ENCODE peak calls at places on chromosomes 3 and 15, in five cellular contexts. R is Caco-2, N is colonic mucosa, C is neural crest cell, O is astrocyte of the cerebellum. K is an unnamed sample.

GRCh38 chr15:59349715-59350420 is 22.8 kb downstream of the MYO1E start:
- DNase-seq in C (no peak), N (no peak), O (peak), R (no peak), K (no peak)

GRCh38 chr3:61530355-61530754 is 31.0 kb upstream of the PTPRG start:
- DNase-seq in N (no peak), R (peak), C (no peak), O (peak), K (no peak)

GRCh38 chr3:185397676-185398075 is 34.7 kb downstream of the MAP3K13 start:
- DNase-seq in O (no peak), C (no peak), R (no peak), N (no peak), K (no peak)

GRCh38 chr15:67175643-67176071 is 78.8 kb downstream of the AAGAB start:
- DNase-seq in O (no peak), C (no peak), R (no peak), N (no peak), K (no peak)

GRCh38 chr3:119973276-119973675 is 121.0 kb downstream of the GSK3B start:
- DNase-seq in N (no peak), O (no peak), C (no peak), R (no peak), K (no peak)

GRCh38 chr3:120094776-120095225 is 554 bp upstream of the GSK3B start:
- DNase-seq in C (peak), R (peak), N (peak), O (peak), K (peak)

GRCh38 chr15:29090617-29091466 is 178.8 kb downstream of the NSMCE3 start:
- DNase-seq in O (no peak), R (no peak), C (peak), N (no peak), K (peak)

GRCh38 chr15:95687686-95688085 is 642.8 kb upstream of the NR2F2 start:
- DNase-seq in N (no peak), C (no peak), O (no peak), R (no peak), K (no peak)

GRCh38 chr3:14488286-14489036 is 51.7 kb downstream of the GRIP2 start:
- DNase-seq in O (no peak), N (no peak), C (no peak), R (no peak), K (no peak)

GRCh38 chr3:50068134-50068533 is 20.6 kb upstream of the RBM5 start:
- DNase-seq in R (no peak), C (no peak), N (no peak), O (no peak), K (no peak)

GRCh38 chr15:101615414-101615985 is 36.7 kb downstream of the TM2D3 start:
- DNase-seq in N (no peak), R (no peak), C (no peak), O (no peak), K (no peak)

GRCh38 chr15:86645861-86646393 is 566.3 kb downstream of the AGBL1 start:
- DNase-seq in O (no peak), C (no peak), R (no peak), N (no peak), K (no peak)

GRCh38 chr3:66139415-66139814 is 81.4 kb upstream of the SLC25A26 start:
- DNase-seq in C (no peak), R (no peak), O (no peak), N (no peak), K (no peak)

GRCh38 chr3:122691195-122691594 is 10.6 kb downstream of the PARP14 start:
- DNase-seq in O (peak), C (no peak), R (no peak), N (no peak), K (no peak)

GRCh38 chr3:176933704-176934103 is 263.6 kb downstream of the TBL1XR1 start:
- DNase-seq in C (no peak), R (no peak), N (no peak), O (no peak), K (no peak)

GRCh38 chr15:52095597-52096262 is 16.8 kb downstream of the BCL2L10 start:
- DNase-seq in C (no peak), O (peak), N (no peak), R (no peak), K (no peak)

GRCh38 chr3:111794701-111795100 is 64.4 kb upstream of the PHLDB2 start:
- DNase-seq in R (no peak), C (no peak), N (no peak), O (no peak), K (no peak)

GRCh38 chr3:143594217-143594616 is 254.1 kb downstream of the SLC9A9 start:
- DNase-seq in O (no peak), N (peak), C (no peak), R (peak), K (no peak)

GRCh38 chr3:11162401-11163345 is 8.4 kb downstream of the HRH1 start:
- DNase-seq in N (no peak), R (no peak), O (no peak), C (no peak), K (no peak)

GRCh38 chr3:8490079-8490552 is 11.5 kb upstream of the LMCD1 start:
- DNase-seq in R (peak), N (no peak), O (peak), C (no peak), K (no peak)

GRCh38 chr15:58369261-58369699 is 62.5 kb upstream of the LIPC start:
- DNase-seq in R (no peak), C (no peak), O (peak), N (no peak), K (no peak)

GRCh38 chr3:139780603-139781002 is 102.8 kb upstream of the NMNAT3 start:
- DNase-seq in O (no peak), R (no peak), N (no peak), C (no peak), K (no peak)

DNA sequence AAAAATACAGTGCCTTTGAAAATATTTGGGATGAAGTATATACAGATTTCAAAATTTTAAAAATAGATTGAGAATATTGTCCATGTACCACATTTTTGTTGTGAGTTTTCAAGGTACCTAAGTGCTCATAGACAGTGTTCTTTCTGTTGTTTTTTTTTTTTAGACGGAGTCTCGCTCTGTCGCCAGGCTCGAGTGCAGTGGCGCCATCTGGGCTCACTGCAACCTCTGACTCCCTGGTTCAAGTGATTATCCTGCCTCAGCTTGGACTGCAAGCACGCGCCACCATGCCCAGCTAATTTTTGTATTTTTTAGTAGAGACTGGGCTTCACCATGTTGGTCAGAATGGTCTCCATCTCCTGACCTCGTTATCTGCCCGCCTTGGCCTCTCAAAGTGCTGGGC is 223.9 kb downstream of the MCTP2 start:
- DNase-seq in N (no peak), O (no peak), R (no peak), C (no peak), K (no peak)
- TF ChIP-seq CTCF in N (no peak), O (no peak), R (no peak), C (no peak), K (no peak)

GRCh38 chr3:53948174-53948573 is 56.5 kb upstream of the SELENOK start:
- DNase-seq in R (no peak), O (no peak), C (no peak), N (no peak), K (no peak)
- TF ChIP-seq CTCF in R (no peak), O (no peak), C (no peak), N (no peak), K (no peak)

DNA sequence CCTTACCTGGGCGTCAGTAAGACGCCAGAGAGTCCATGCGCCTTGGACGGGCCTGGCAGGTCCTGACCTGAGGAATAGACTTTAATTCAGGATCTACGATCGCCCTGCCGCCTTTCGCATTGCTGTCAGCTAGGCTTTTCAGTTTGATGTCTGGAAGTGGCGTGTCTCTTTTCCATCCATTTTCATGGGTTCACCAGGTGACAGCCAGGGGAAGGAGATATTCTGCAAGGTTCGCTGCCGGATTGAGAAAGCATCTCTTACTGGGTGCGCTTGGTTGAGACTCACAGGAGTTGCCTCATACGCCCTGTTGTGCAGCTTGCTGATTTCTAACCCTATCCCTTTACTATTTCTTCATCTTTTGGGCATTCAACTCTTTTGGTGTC is 7.4 kb downstream of the EPHA3 start:
- DNase-seq in C (no peak), N (no peak), R (no peak), O (no peak), K (no peak)
- TF ChIP-seq CTCF in C (peak), N (peak), R (peak), O (no peak), K (no peak)

GRCh38 chr3:132342183-132342582 is 25.0 kb downstream of the ACP3 start:
- DNase-seq in N (no peak), R (no peak), O (no peak), C (no peak), K (no peak)

GRCh38 chr3:132347095-132347494 is 29.9 kb downstream of the ACP3 start:
- DNase-seq in O (peak), N (no peak), R (no peak), C (no peak), K (no peak)

GRCh38 chr3:132343018-132343612 is 25.9 kb downstream of the ACP3 start:
- DNase-seq in O (peak), N (peak), C (peak), R (peak), K (peak)

GRCh38 chr3:132342615-132343014 is 25.4 kb downstream of the ACP3 start:
- DNase-seq in N (no peak), C (no peak), R (no peak), O (no peak), K (no peak)

DNA sequence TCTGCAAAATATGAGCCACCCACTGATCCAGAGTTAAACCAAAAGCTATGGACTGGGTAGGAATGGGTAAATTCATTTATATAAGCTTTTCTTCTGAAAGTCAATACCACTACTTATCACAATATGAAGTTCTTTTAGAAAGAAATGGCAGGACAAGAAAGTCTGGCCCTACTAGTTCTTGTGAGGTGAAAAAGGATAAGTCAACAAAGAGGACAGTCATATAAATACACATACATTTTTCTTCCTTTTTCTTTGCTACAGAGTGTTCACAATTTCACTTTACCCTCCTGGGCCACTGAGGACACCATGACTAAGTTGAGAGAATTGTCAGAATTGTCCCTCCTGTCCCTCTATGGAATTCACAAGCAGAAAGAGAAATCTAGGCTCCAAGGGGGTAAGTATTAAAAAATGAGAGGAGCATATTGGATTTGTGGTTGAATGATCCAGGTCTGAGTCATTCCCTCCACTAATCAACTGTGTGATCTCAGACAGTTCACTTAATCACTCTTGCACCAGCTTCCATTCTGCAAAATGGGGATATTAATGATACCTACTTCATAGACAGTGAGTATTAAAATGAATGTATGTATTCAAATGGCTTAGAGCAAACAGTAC is 27.6 kb downstream of the ACP3 start:
- DNase-seq in C (no peak), R (no peak), N (no peak), O (no peak), K (no peak)
- TF ChIP-seq CTCF in C (no peak), R (no peak), N (no peak), O (no peak), K (no peak)

DNA sequence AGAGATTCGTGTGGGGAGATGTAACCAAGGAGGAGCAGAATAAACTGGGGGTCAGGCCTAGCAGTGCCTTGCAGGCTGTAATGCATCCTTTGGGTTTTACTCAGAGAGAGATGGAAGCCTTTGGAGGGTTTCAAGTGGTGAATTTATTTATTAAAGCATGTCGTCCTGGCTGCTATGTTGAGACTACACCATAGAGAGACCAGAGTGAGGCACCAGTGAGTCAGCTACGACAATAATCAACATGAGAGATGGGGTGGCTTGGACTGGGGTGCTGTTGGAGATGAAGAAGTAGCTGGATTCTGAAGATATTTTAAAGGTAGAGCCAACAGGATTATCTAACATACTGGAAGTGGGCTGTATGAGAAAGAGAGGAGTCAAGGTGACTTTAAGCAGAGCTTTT is 335.3 kb upstream of the ARHGEF26 start:
- DNase-seq in N (no peak), O (no peak), R (no peak), C (no peak), K (no peak)
- TF ChIP-seq CTCF in N (no peak), O (no peak), R (no peak), C (no peak), K (no peak)

DNA sequence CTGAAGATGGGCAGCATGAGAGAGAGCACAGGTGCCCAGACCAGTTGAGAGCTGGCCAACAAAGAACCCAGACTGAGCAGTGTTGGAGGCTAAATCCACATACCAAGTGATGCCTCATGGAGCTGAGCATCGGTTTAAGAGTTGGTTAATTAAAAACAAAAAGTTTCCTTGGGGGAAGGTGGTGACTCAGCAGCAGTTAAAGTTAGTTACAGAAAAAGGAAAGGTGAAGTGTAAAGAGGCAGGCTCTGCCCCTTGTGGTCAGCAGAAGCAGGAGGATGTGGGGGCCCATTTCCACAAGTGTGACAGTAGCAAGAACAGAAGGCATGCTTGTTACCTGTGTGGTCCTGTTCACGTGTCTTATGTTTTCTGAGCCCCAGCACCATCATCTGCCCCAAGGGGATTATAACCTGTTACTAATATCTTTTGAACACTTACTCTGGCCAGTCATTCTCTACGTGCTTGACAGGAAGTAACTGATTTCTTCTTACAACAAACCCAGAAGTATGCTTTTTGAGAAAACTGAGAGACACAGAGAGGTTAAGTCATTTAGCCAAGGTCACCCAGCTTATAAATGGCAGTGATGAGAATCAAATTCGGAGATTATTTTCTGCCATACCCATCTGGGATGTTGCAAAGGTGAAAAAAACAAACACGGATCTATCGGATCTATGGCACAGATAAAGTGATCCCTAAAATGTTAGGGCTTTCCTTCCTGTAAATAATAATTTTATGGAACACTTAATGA is 91.0 kb downstream of the EPHB1 start:
- DNase-seq in C (no peak), O (no peak), N (no peak), R (no peak), K (no peak)
- TF ChIP-seq CTCF in C (peak), O (no peak), N (no peak), R (no peak), K (peak)

GRCh38 chr3:44632193-44632592 is 7.4 kb downstream of the ZNF197 start:
- DNase-seq in N (no peak), O (no peak), C (no peak), R (no peak), K (no peak)
- TF ChIP-seq CTCF in N (no peak), O (no peak), C (no peak), R (no peak), K (no peak)

DNA sequence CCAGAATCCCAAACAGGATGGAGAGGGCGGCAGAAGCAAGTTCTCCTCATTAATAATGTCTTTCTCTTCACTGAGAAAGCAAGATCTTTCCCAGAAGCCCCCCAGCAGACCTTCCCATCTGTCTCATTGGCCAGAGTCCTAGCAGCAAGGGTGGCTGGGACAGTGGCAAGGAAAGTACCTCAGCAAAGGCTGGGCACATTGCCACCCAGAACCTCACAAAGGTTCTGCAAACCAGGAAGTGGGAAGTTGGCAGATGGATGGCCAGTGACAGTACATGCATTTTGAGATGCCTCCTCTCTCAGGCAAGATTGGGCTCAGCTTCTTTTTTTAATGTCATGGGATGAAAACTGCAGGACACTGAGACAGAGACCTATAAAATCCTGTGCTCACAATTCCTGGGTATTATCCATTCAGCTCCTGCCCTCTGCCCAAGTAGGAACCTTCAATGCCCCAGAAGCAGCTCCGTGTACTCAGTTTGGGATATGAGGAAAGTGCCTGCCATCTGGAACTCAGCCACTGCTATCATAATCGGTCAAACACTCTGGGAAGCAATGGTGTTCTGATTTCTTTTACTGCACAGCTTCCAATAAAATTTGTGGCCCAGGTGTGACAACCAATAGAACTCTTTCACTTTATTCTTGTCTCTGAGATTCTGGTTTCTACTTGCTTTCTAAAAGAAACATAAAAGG is 25.5 kb downstream of the DPH3 start:
- DNase-seq in N (no peak), O (no peak), R (no peak), C (no peak), K (no peak)
- TF ChIP-seq CTCF in N (no peak), O (no peak), R (no peak), C (no peak), K (no peak)

DNA sequence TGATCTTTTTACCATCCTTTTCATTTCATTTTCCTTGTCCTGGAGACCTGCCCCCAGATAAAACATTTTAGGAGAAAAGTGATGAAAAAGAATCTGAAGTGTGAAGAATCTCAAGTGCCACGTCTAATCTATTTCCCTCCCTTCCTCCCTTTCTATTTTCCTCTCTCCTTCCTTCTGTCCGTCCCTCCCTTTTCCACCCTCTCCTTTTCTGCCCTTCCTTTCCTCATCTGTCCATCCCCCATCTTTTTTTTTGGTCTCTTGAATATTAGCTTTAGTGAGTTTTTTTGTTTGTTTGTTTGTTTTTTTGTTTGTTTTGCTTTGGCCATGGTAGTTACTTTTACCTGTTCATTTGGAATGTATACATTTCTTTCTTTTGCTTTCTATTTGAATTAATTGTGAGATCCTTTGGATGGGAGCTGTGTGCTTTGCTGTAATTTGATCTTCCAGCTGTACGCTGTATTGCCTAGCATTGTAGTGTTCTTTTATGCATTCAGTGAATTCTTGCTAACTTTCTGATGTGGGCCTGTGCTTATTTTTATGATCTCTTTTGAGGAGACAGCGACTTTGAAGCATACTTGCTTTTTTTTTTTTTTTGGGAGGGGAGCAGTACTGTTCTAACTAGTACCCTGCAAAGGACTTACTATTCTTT is 19.2 kb downstream of the CDIN1 start:
- DNase-seq in C (no peak), O (no peak), R (no peak), N (no peak), K (no peak)
- TF ChIP-seq CTCF in C (no peak), O (no peak), R (no peak), N (no peak), K (no peak)

GRCh38 chr15:23503546-23503945 is 56.5 kb upstream of the GOLGA6L2 start:
- DNase-seq in O (no peak), N (no peak), R (no peak), C (no peak), K (no peak)

DNA sequence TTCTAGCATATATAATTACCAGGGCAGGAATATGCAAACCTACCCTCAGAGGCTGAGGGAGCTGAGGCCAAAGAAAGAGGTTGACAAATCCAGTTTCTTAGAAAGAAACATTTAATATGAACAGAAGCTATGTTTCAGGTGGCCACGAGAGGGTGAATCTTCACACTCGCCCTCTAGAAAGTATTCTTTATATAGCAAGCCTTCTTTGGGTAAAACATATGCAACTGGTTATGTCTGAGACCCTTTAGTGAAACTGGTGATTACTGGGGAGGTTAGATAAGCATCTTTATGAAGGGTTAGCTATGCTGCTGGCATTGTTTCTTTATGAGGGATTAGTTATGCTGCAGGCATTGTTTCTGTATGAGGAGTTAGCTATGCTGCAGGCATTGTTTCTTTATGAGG is 50.7 kb upstream of the GOLGA6L2 start:
- DNase-seq in R (no peak), O (no peak), N (no peak), C (peak), K (no peak)
- TF ChIP-seq CTCF in R (peak), O (peak), N (peak), C (peak), K (peak)